ENCODE peak calls at places on chromosomes 6 and 20, in four cellular contexts. M is K562, G is A549, J is HepG2. A is an unnamed sample.

GRCh38 chr20:973785-974194 is 28.3 kb downstream of the RSPO4 start:
- DNase-seq in M (peak), G (peak), J (peak), A (peak)

GRCh38 chr20:18853946-18854646 is 40.5 kb downstream of the SCP2D1 start:
- DNase-seq in J (no peak), G (no peak), M (no peak), A (no peak)

GRCh38 chr20:31517373-31517772 is 3.1 kb downstream of the HM13 start:
- DNase-seq in M (peak), J (peak), G (peak), A (no peak)

GRCh38 chr6:125791151-125791819 is 525 bp downstream of the NCOA7 start:
- DNase-seq in G (peak), M (peak), J (peak), A (no peak)

GRCh38 chr20:46994341-46994740 is 99.7 kb downstream of the EYA2 start:
- DNase-seq in J (no peak), M (no peak), G (no peak), A (peak)

GRCh38 chr20:17571153-17571527 is 1.3 kb downstream of the DSTN start:
- DNase-seq in J (no peak), G (no peak), M (no peak), A (no peak)

GRCh38 chr6:24865161-24865560 is 66.4 kb upstream of the ARMH2 start:
- DNase-seq in M (no peak), G (no peak), J (no peak), A (no peak)

GRCh38 chr6:44373787-44374186 is 13.7 kb upstream of the CDC5L start:
- DNase-seq in G (no peak), M (no peak), J (no peak), A (no peak)

GRCh38 chr20:22561965-22562581 is 22.3 kb downstream of the FOXA2 start:
- DNase-seq in G (no peak), M (no peak), J (no peak), A (no peak)

GRCh38 chr6:35654883-35655282 is 33.8 kb downstream of the FKBP5 start:
- DNase-seq in J (no peak), M (no peak), G (no peak), A (no peak)

GRCh38 chr20:31823360-31824124 is 4.4 kb downstream of the MYLK2 start:
- DNase-seq in G (no peak), M (no peak), J (no peak), A (no peak)

GRCh38 chr6:149484733-149485700 is at the start of gene ZC3H12D:
- DNase-seq in J (peak), G (peak), M (no peak), A (no peak)

GRCh38 chr6:29424575-29424974 is 9.8 kb downstream of the OR12D1 start:
- DNase-seq in G (no peak), M (no peak), J (no peak), A (no peak)

GRCh38 chr6:47308674-47309325 is 905 bp downstream of the TNFRSF21 start:
- DNase-seq in G (peak), M (peak), J (no peak), A (no peak)

GRCh38 chr6:38179300-38179699 is 359.8 kb downstream of the ZFAND3 start:
- DNase-seq in G (no peak), J (no peak), M (no peak), A (no peak)

GRCh38 chr20:63020681-63021080 is 13.9 kb upstream of the BHLHE23 start:
- DNase-seq in M (no peak), G (no peak), J (no peak), A (no peak)

GRCh38 chr6:54697423-54697822 is 149.1 kb upstream of the FAM83B start:
- DNase-seq in J (no peak), M (no peak), G (no peak), A (no peak)

GRCh38 chr6:82781805-82782204 is 283.8 kb downstream of the UBE3D start:
- DNase-seq in J (no peak), G (no peak), M (no peak), A (no peak)

GRCh38 chr6:126312013-126312665 is 27.8 kb upstream of the CENPW start:
- DNase-seq in G (peak), M (peak), J (peak), A (no peak)

GRCh38 chr20:56628873-56629463 is at the start of gene TFAP2C:
- DNase-seq in G (peak), M (peak), J (no peak), A (no peak)

GRCh38 chr20:61170521-61170920 is 81.5 kb upstream of the CDH4 start:
- DNase-seq in M (no peak), G (no peak), J (no peak), A (no peak)

GRCh38 chr20:61169870-61170269 is 82.2 kb upstream of the CDH4 start:
- DNase-seq in M (no peak), G (no peak), J (no peak), A (no peak)

GRCh38 chr20:61173966-61174725 is 77.9 kb upstream of the CDH4 start:
- DNase-seq in M (no peak), J (no peak), G (no peak), A (no peak)

GRCh38 chr20:61170921-61171320 is 81.1 kb upstream of the CDH4 start:
- DNase-seq in J (no peak), G (no peak), M (no peak), A (no peak)

DNA sequence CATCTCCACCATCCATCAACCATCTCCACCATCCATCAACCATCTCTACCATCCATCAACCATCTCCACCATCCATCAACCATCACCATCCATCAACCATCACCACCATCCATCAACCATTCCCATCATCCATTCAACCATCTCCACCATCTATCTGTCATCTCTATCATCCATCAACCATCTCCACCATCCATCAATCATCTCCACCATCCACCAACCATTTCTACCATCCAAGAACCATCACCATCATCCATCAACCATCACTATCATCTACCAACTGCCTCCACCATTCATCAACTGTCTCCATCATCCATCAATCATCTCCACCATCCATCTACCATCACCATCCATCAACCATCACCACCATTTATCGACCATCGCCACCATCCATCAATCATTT is 78.8 kb upstream of the CDH4 start:
- DNase-seq in J (no peak), M (no peak), G (no peak), A (no peak)
- TF ChIP-seq CHD4 in J (no peak), M (no peak), G (no peak), A (no peak)

GRCh38 chr6:160163425-160163824 is 41.8 kb downstream of the SLC22A1 start:
- DNase-seq in M (no peak), J (no peak), G (no peak), A (no peak)

GRCh38 chr6:160160929-160161646 is 39.5 kb downstream of the SLC22A1 start:
- DNase-seq in G (no peak), M (no peak), J (no peak), A (no peak)

GRCh38 chr6:160161647-160161986 is 40.0 kb downstream of the SLC22A1 start:
- DNase-seq in G (no peak), J (no peak), M (no peak), A (no peak)

GRCh38 chr6:160160450-160160849 is 38.8 kb downstream of the SLC22A1 start:
- DNase-seq in M (peak), J (peak), G (no peak), A (no peak)

GRCh38 chr6:160162167-160162566 is 40.6 kb downstream of the SLC22A1 start:
- DNase-seq in M (no peak), J (no peak), G (no peak), A (no peak)
- TF ChIP-seq CHD4 in M (no peak), J (no peak), G (no peak), A (no peak)

DNA sequence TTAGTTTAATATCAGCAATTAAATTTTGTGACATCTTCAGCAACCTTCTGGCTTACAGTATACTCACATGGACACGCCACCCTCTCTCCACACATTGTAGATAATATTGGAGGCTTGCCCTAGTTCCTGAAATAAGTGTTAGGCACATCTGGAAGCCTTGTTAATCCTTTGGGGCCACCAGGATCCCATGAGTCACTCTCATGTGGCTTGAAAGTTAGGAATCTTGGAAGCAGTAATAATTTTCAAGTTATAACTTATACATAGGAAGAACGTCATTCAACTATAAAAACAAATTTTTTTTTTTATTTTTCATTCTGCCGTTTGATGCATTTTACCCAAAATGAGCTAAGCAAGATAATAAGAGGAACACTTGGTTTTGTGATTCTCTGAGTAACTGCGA is 20.5 kb downstream of the LAMA4 start:
- DNase-seq in G (no peak), J (no peak), M (no peak), A (no peak)
- TF ChIP-seq CHD4 in G (no peak), J (no peak), M (no peak), A (no peak)

GRCh38 chr20:50198211-50198666 is 7.6 kb downstream of the CEBPB start:
- DNase-seq in G (no peak), M (no peak), J (no peak), A (no peak)

GRCh38 chr20:50195524-50196120 is 5.0 kb downstream of the CEBPB start:
- DNase-seq in J (no peak), G (no peak), M (no peak), A (no peak)

GRCh38 chr20:50196248-50196647 is 5.6 kb downstream of the CEBPB start:
- DNase-seq in G (no peak), J (no peak), M (no peak), A (no peak)

GRCh38 chr20:50197463-50197862 is 6.8 kb downstream of the CEBPB start:
- DNase-seq in J (no peak), G (no peak), M (peak), A (no peak)

DNA sequence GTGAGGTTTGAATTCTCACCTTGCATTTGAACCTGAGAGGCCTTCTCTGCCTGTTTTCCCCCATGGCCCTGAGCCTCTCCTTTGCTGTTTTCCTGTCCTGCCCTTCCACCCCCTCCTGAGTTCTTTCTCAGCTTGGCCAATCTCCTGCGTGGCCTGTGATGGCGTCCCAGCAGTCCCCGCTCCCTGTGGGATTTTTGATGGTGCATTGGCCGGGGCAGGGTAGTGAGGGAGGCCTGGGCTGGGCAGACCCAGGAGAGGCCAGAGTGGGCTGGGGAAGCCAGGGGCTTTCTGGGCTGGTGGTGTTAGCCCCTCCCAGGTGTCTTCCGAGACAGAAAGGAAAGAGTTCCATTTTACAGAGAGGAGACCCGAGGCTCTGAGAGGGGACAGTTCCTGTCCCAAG is 6.3 kb downstream of the CEBPB start:
- DNase-seq in G (no peak), M (no peak), J (no peak), A (no peak)
- TF ChIP-seq CHD4 in G (no peak), M (no peak), J (no peak), A (no peak)

GRCh38 chr6:115485400-115485799 is 575.3 kb downstream of the FRK start:
- DNase-seq in G (no peak), J (no peak), M (no peak), A (no peak)
- TF ChIP-seq CHD4 in G (no peak), J (no peak), M (no peak), A (no peak)

GRCh38 chr20:45300961-45301360 is 5.7 kb upstream of the RBPJL start:
- DNase-seq in J (peak), G (peak), M (peak), A (no peak)
- TF ChIP-seq CHD4 in J (no peak), G (no peak), M (no peak), A (no peak)

GRCh38 chr6:137313928-137314855 is 95.0 kb upstream of the IFNGR1 start:
- DNase-seq in G (peak), M (peak), J (peak), A (peak)
- TF ChIP-seq CHD4 in G (no peak), M (no peak), J (no peak), A (no peak)

A was measured in GM12878.